ENCODE peak calls at places on chromosome 22, in five cellular contexts. M is foreskin fibroblast; Y is effector CD4-positive, alpha-beta T cell; I is progenitor cell of endocrine pancreas; S is GM04503. T is an unnamed sample.

GRCh38 chr22:24796056-24796455 is 10.0 kb upstream of the SGSM1 start:
- DNase-seq in M (no peak), Y (no peak), I (no peak), S (no peak), T (no peak)

GRCh38 chr22:36439481-36440271 is 41.8 kb downstream of the TXN2 start:
- DNase-seq in M (peak), Y (no peak), I (no peak), S (peak), T (peak)

GRCh38 chr22:21947040-21948014 is 5.3 kb downstream of the PPM1F start:
- DNase-seq in M (peak), Y (no peak), I (no peak), S (no peak), T (peak)

GRCh38 chr22:37967147-37967546 is 13.6 kb downstream of the POLR2F start:
- DNase-seq in M (no peak), Y (no peak), I (no peak), S (no peak), T (no peak)

GRCh38 chr22:20904008-20904979 is 12.9 kb upstream of the CRKL start:
- DNase-seq in M (peak), Y (no peak), I (no peak), S (peak), T (peak)

GRCh38 chr22:27671413-27671721 is 130.2 kb downstream of the MN1 start:
- DNase-seq in M (no peak), Y (no peak), I (no peak), S (no peak), T (no peak)

GRCh38 chr22:32887293-32887692 is 85.8 kb downstream of the TIMP3 start:
- DNase-seq in M (no peak), Y (no peak), I (no peak), S (no peak), T (no peak)

GRCh38 chr22:45211435-45211834 is 29.3 kb downstream of the KIAA0930 start:
- DNase-seq in M (peak), Y (no peak), I (no peak), S (no peak), T (no peak)

GRCh38 chr22:30598986-30599385 is 7.3 kb upstream of the PES1 start:
- DNase-seq in M (no peak), Y (no peak), I (no peak), S (no peak), T (no peak)

GRCh38 chr22:42547562-42547961 is 6.2 kb upstream of the SERHL2 start:
- DNase-seq in M (no peak), Y (no peak), I (no peak), S (no peak), T (no peak)

GRCh38 chr22:27554106-27554814 is 247.3 kb downstream of the MN1 start:
- DNase-seq in M (peak), Y (no peak), I (no peak), S (no peak), T (peak)

GRCh38 chr22:36768141-36768540 is 7.8 kb downstream of the IFT27 start:
- DNase-seq in M (no peak), Y (no peak), I (no peak), S (no peak), T (no peak)

GRCh38 chr22:48750282-48750681 is 1077.4 kb downstream of the BRD1 start:
- DNase-seq in M (no peak), Y (no peak), I (no peak), S (no peak), T (no peak)

GRCh38 chr22:37202001-37202555 is 10.2 kb downstream of the SSTR3 start:
- DNase-seq in M (no peak), Y (no peak), I (no peak), S (no peak), T (no peak)

GRCh38 chr22:49068861-49069260 is 758.8 kb downstream of the BRD1 start:
- DNase-seq in M (no peak), Y (no peak), I (no peak), S (no peak), T (no peak)

GRCh38 chr22:17262976-17263375 is 43.7 kb upstream of the ADA2 start:
- DNase-seq in M (no peak), Y (no peak), I (no peak), S (no peak), T (no peak)

GRCh38 chr22:29141078-29141688 is 64.5 kb upstream of the EMID1 start:
- DNase-seq in M (no peak), Y (no peak), I (no peak), S (no peak), T (no peak)